ENCODE peak calls at places on chromosome 7, in six cellular contexts. C is left kidney, N is AG04449, K is 8988T, X is uterus, G is immature natural killer cell. S is an unnamed sample.

GRCh38 chr7:82166666-82167065 is 276.9 kb downstream of the CACNA2D1 start:
- DNase-seq in C (no peak), N (no peak), K (no peak), X (no peak), G (no peak), S (no peak)

GRCh38 chr7:7681936-7682329 is 36.5 kb downstream of the RPA3 start:
- DNase-seq in C (no peak), N (no peak), K (no peak), X (no peak), G (no peak), S (no peak)

GRCh38 chr7:77351539-77352004 is 64.6 kb downstream of the GSAP start:
- DNase-seq in C (no peak), N (no peak), K (no peak), X (no peak), G (peak), S (no peak)

GRCh38 chr7:19404912-19405329 is 259.7 kb upstream of the FERD3L start:
- DNase-seq in C (no peak), N (peak), K (no peak), X (no peak), G (peak), S (no peak)

GRCh38 chr7:6106140-6106904 is 75.1 kb downstream of the ANKRD61 start:
- DNase-seq in C (peak), N (no peak), K (no peak), X (no peak), G (peak), S (no peak)

GRCh38 chr7:105782391-105783063 is 93.9 kb downstream of the ATXN7L1 start:
- DNase-seq in C (no peak), N (peak), K (no peak), X (no peak), G (no peak), S (no peak)

GRCh38 chr7:12653127-12653917 is 34.1 kb upstream of the ARL4A start:
- DNase-seq in C (peak), N (no peak), K (no peak), X (no peak), G (no peak), S (no peak)

GRCh38 chr7:128024154-128024553 is 7.1 kb downstream of the LRRC4 start:
- DNase-seq in C (no peak), N (no peak), K (no peak), X (no peak), G (no peak), S (no peak)

GRCh38 chr7:64869121-64869725 is 33.9 kb upstream of the ZNF273 start:
- DNase-seq in C (no peak), N (no peak), K (no peak), X (no peak), G (no peak), S (no peak)

GRCh38 chr7:54869513-54869912 is 110.5 kb upstream of the SEC61G start:
- DNase-seq in C (no peak), N (no peak), K (no peak), X (no peak), G (no peak), S (no peak)

GRCh38 chr7:31688347-31688746 is 1.3 kb downstream of the PPP1R17 start:
- DNase-seq in C (no peak), N (no peak), K (no peak), X (no peak), G (no peak), S (no peak)

GRCh38 chr7:12855036-12855435 is 167.6 kb downstream of the ARL4A start:
- DNase-seq in C (no peak), N (no peak), K (no peak), X (no peak), G (no peak), S (no peak)

GRCh38 chr7:133282094-133282493 is 29.2 kb downstream of the EXOC4 start:
- DNase-seq in C (no peak), N (no peak), K (no peak), X (no peak), G (no peak), S (no peak)

GRCh38 chr7:87220734-87221215 is 1.2 kb upstream of the TMEM243 start:
- DNase-seq in C (peak), N (no peak), K (no peak), X (no peak), G (no peak), S (no peak)

GRCh38 chr7:50821457-50821977 is 38.8 kb upstream of the GRB10 start:
- DNase-seq in C (peak), N (no peak), K (no peak), X (no peak), G (no peak), S (no peak)

GRCh38 chr7:157829491-157829890 is 492.7 kb downstream of the DNAJB6 start:
- DNase-seq in C (no peak), N (no peak), K (no peak), X (no peak), G (no peak), S (no peak)

GRCh38 chr7:32070406-32071360 is at the start of gene PDE1C:
- DNase-seq in C (peak), N (no peak), K (no peak), X (peak), G (no peak), S (no peak)

GRCh38 chr7:85287126-85287825 is 100.4 kb upstream of the SEMA3D start:
- DNase-seq in C (no peak), N (peak), K (no peak), X (no peak), G (no peak), S (no peak)

GRCh38 chr7:134458341-134458805 is 527 bp downstream of the AKR1B1 start:
- DNase-seq in C (peak), N (no peak), K (peak), X (peak), G (peak), S (peak)

GRCh38 chr7:158358926-158359645 is 228.5 kb downstream of the PTPRN2 start:
- DNase-seq in C (no peak), N (no peak), K (no peak), X (no peak), G (no peak), S (no peak)

GRCh38 chr7:94338921-94339371 is 55.7 kb upstream of the COL1A2 start:
- DNase-seq in C (no peak), N (no peak), K (no peak), X (no peak), G (no peak), S (no peak)

GRCh38 chr7:149489391-149490024 is 8.1 kb downstream of the ZNF746 start:
- DNase-seq in C (peak), N (no peak), K (peak), X (no peak), G (no peak), S (no peak)

GRCh38 chr7:2520808-2521146 is 1.2 kb downstream of the LFNG start:
- DNase-seq in C (no peak), N (no peak), K (no peak), X (no peak), G (no peak), S (no peak)

GRCh38 chr7:95204618-95205017 is 119.7 kb downstream of the PON1 start:
- DNase-seq in C (no peak), N (no peak), K (no peak), X (no peak), G (no peak), S (no peak)

GRCh38 chr7:79292834-79293233 is 160.6 kb downstream of the MAGI2 start:
- DNase-seq in C (no peak), N (no peak), K (no peak), X (no peak), G (no peak), S (no peak)

GRCh38 chr7:2738110-2738509 is 50.1 kb downstream of the AMZ1 start:
- DNase-seq in C (no peak), N (no peak), K (no peak), X (peak), G (no peak), S (no peak)

GRCh38 chr7:157751951-157752673 is 415.3 kb downstream of the DNAJB6 start:
- DNase-seq in C (no peak), N (no peak), K (no peak), X (no peak), G (no peak), S (no peak)

GRCh38 chr7:117190104-117190503 is 132.8 kb downstream of the WNT2 start:
- DNase-seq in C (no peak), N (no peak), K (no peak), X (no peak), G (no peak), S (no peak)

GRCh38 chr7:921581-922333 is 32.7 kb downstream of the ADAP1 start:
- DNase-seq in C (no peak), N (no peak), K (no peak), X (peak), G (peak), S (no peak)

GRCh38 chr7:43703573-43703972 is 25.8 kb downstream of the COA1 start:
- DNase-seq in C (no peak), N (no peak), K (no peak), X (no peak), G (no peak), S (no peak)

GRCh38 chr7:2689951-2690705 is 2.1 kb downstream of the AMZ1 start:
- DNase-seq in C (no peak), N (no peak), K (no peak), X (no peak), G (no peak), S (no peak)

GRCh38 chr7:121485457-121486243 is 89.5 kb upstream of the FAM3C start:
- DNase-seq in C (no peak), N (no peak), K (no peak), X (peak), G (no peak), S (no peak)

GRCh38 chr7:150740053-150740452 is 2.8 kb downstream of the GIMAP5 start:
- DNase-seq in C (no peak), N (no peak), K (no peak), X (no peak), G (no peak), S (no peak)

GRCh38 chr7:113698556-113699220 is 220.1 kb downstream of the PPP1R3A start:
- DNase-seq in C (peak), N (peak), K (no peak), X (no peak), G (no peak), S (no peak)

S was measured in stimulated activated CD4-positive, alpha-beta T cell treated with anti-CD3 and anti-CD28 coated beads, Interleukin-12 subunit alpha, Interleukin-12 subunit beta, amount 100 ng/mL, for 48 hours.